ENCODE peak calls at places on chromosomes 11 and 22, in nine cellular contexts. One of them, this sample, is unnamed.

GRCh38 chr11:24848857-24849256 is 352.0 kb downstream of the LUZP2 start:
- DNase-seq in kidney epithelial cell: no peak
- DNase-seq in right lobe of liver: no peak
- DNase-seq in PC-9: no peak
- DNase-seq in H1: no peak
- DNase-seq in spleen: no peak
- DNase-seq in astrocyte: no peak
- DNase-seq in Panc1: no peak
- DNase-seq in CD8-positive, alpha-beta T cell: no peak
- DNase-seq in this sample: no peak

GRCh38 chr11:76335827-76336226 is 45.1 kb downstream of the THAP12 start:
- DNase-seq in kidney epithelial cell: no peak
- DNase-seq in right lobe of liver: no peak
- DNase-seq in PC-9: no peak
- DNase-seq in H1: no peak
- DNase-seq in spleen: no peak
- DNase-seq in astrocyte: no peak
- DNase-seq in Panc1: no peak
- DNase-seq in CD8-positive, alpha-beta T cell: no peak
- DNase-seq in this sample: no peak

GRCh38 chr22:25702571-25703167 is 39.3 kb upstream of the MYO18B start:
- DNase-seq in kidney epithelial cell: no peak
- DNase-seq in right lobe of liver: no peak
- DNase-seq in PC-9: no peak
- DNase-seq in H1: no peak
- DNase-seq in spleen: no peak
- DNase-seq in astrocyte: no peak
- DNase-seq in Panc1: no peak
- DNase-seq in CD8-positive, alpha-beta T cell: no peak
- DNase-seq in this sample: no peak

GRCh38 chr11:130832571-130833432 is 83.5 kb downstream of the SNX19 start:
- DNase-seq in kidney epithelial cell: no peak
- DNase-seq in right lobe of liver: no peak
- DNase-seq in PC-9: no peak
- DNase-seq in H1: no peak
- DNase-seq in spleen: no peak
- DNase-seq in astrocyte: peak; percentile 47
- DNase-seq in Panc1: no peak
- DNase-seq in CD8-positive, alpha-beta T cell: no peak
- DNase-seq in this sample: no peak

GRCh38 chr11:63280920-63281319 is 37.5 kb upstream of the SLC22A25 start:
- DNase-seq in kidney epithelial cell: no peak
- DNase-seq in right lobe of liver: no peak
- DNase-seq in PC-9: no peak
- DNase-seq in H1: no peak
- DNase-seq in spleen: no peak
- DNase-seq in astrocyte: no peak
- DNase-seq in Panc1: no peak
- DNase-seq in CD8-positive, alpha-beta T cell: no peak
- DNase-seq in this sample: no peak

GRCh38 chr22:37498289-37498909 is 12.2 kb upstream of the MFNG start:
- DNase-seq in kidney epithelial cell: no peak
- DNase-seq in right lobe of liver: no peak
- DNase-seq in PC-9: no peak
- DNase-seq in H1: peak; percentile 90
- DNase-seq in spleen: peak; percentile 87
- DNase-seq in astrocyte: no peak
- DNase-seq in Panc1: no peak
- DNase-seq in CD8-positive, alpha-beta T cell: peak; percentile 75
- DNase-seq in this sample: no peak

GRCh38 chr11:72635309-72635915 is 38.8 kb downstream of the PDE2A start:
- DNase-seq in kidney epithelial cell: no peak
- DNase-seq in right lobe of liver: no peak
- DNase-seq in PC-9: no peak
- DNase-seq in H1: no peak
- DNase-seq in spleen: no peak
- DNase-seq in astrocyte: no peak
- DNase-seq in Panc1: no peak
- DNase-seq in CD8-positive, alpha-beta T cell: no peak
- DNase-seq in this sample: no peak

GRCh38 chr11:34262601-34263081 is 95.2 kb downstream of the ABTB2 start:
- DNase-seq in kidney epithelial cell: no peak
- DNase-seq in right lobe of liver: peak; percentile 65
- DNase-seq in PC-9: no peak
- DNase-seq in H1: no peak
- DNase-seq in spleen: no peak
- DNase-seq in astrocyte: no peak
- DNase-seq in Panc1: no peak
- DNase-seq in CD8-positive, alpha-beta T cell: no peak
- DNase-seq in this sample: no peak

GRCh38 chr22:30742291-30743256 is 47.9 kb downstream of the OSBP2 start:
- DNase-seq in kidney epithelial cell: no peak
- DNase-seq in right lobe of liver: no peak
- DNase-seq in PC-9: no peak
- DNase-seq in H1: no peak
- DNase-seq in spleen: no peak
- DNase-seq in astrocyte: peak; percentile 27
- DNase-seq in Panc1: no peak
- DNase-seq in CD8-positive, alpha-beta T cell: no peak
- DNase-seq in this sample: no peak

GRCh38 chr11:133107753-133108152 is 424.5 kb downstream of the OPCML start:
- DNase-seq in kidney epithelial cell: no peak
- DNase-seq in right lobe of liver: no peak
- DNase-seq in PC-9: no peak
- DNase-seq in H1: no peak
- DNase-seq in spleen: no peak
- DNase-seq in astrocyte: no peak
- DNase-seq in Panc1: no peak
- DNase-seq in CD8-positive, alpha-beta T cell: no peak
- DNase-seq in this sample: no peak

DNA sequence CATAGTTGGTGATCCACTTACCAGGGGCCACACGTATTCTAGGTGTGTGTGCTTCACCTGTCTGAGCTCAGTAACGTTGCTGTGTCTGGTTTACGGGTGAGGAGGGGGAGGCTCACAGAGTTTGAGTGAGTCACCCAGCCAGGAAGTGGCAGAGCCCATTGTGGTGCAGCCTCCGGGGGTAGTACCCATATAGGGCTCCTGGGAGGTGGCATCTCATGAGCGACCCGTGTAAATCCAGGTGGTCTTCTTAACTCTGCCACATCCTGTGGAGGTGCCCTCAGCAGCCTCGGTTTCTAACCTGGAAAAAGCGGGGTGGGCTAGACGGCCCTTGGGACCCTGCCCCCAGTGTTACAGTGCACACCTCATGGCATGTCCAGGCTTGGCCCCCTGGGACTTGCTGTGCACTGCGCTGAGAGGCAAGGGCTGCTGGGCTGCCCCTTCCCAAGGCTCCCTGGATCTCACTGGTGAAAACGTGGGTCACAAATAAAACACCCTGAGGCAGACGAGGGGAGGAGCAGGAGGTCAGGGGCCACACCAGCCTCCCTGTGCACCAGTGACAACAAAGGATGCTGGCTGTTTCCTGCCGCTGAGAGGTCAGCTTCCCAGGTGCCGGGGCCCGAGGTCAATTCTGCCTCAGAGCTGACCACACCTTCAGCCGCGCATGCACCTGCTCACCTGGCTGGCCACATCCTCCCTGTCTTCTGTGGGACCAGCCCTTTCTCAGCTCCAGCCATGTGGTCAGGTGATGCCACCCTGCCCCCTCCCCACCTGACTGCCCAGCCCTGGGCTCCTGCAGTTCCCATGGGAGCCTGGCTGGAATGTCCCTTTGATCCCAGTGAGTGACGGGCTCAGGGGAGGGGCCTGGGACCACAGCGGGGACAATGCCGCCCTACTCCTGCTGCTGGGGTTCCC is 305.1 kb downstream of the CTTN start:
- DNase-seq in kidney epithelial cell: no peak
- DNase-seq in right lobe of liver: no peak
- DNase-seq in PC-9: no peak
- DNase-seq in H1: no peak
- DNase-seq in spleen: peak; percentile 53
- DNase-seq in astrocyte: no peak
- DNase-seq in Panc1: no peak
- DNase-seq in CD8-positive, alpha-beta T cell: no peak
- DNase-seq in this sample: no peak
- H3K27me3 ChIP-seq in kidney epithelial cell: no peaks in the 10 kb centered on the region
- H3K27me3 ChIP-seq in right lobe of liver: no peaks in the 10 kb centered on the region
- H3K27me3 ChIP-seq in PC-9: no peaks in the 10 kb centered on the region
- H3K27me3 ChIP-seq in H1: no peaks in the 10 kb centered on the region
- H3K27me3 ChIP-seq in spleen: no peaks in the 10 kb centered on the region
- H3K27me3 ChIP-seq in astrocyte: peaks cover 2% of the 10 kb centered on the region
- H3K27me3 ChIP-seq in Panc1: no peaks in the 10 kb centered on the region
- H3K27me3 ChIP-seq in CD8-positive, alpha-beta T cell: no peaks in the 10 kb centered on the region
- H3K27me3 ChIP-seq in this sample: no peaks in the 10 kb centered on the region

GRCh38 chr11:61198391-61198790 is 4.9 kb upstream of the PGA3 start:
- DNase-seq in kidney epithelial cell: no peak
- DNase-seq in right lobe of liver: no peak
- DNase-seq in PC-9: peak; percentile 32
- DNase-seq in H1: no peak
- DNase-seq in spleen: no peak
- DNase-seq in astrocyte: no peak
- DNase-seq in Panc1: no peak
- DNase-seq in CD8-positive, alpha-beta T cell: no peak
- DNase-seq in this sample: no peak
- H3K27me3 ChIP-seq in kidney epithelial cell: peaks cover 4% of the 10 kb centered on the region
- H3K27me3 ChIP-seq in right lobe of liver: no peaks in the 10 kb centered on the region
- H3K27me3 ChIP-seq in PC-9: peaks cover 93% of the 10 kb centered on the region
- H3K27me3 ChIP-seq in H1: no peaks in the 10 kb centered on the region
- H3K27me3 ChIP-seq in spleen: no peaks in the 10 kb centered on the region
- H3K27me3 ChIP-seq in astrocyte: peaks cover 19% of the 10 kb centered on the region
- H3K27me3 ChIP-seq in Panc1: peaks cover 4% of the 10 kb centered on the region
- H3K27me3 ChIP-seq in CD8-positive, alpha-beta T cell: no peaks in the 10 kb centered on the region
- H3K27me3 ChIP-seq in this sample: no peaks in the 10 kb centered on the region

GRCh38 chr11:114263510-114264170 is 32.6 kb upstream of the NNMT start:
- DNase-seq in kidney epithelial cell: no peak
- DNase-seq in right lobe of liver: no peak
- DNase-seq in PC-9: no peak
- DNase-seq in H1: no peak
- DNase-seq in spleen: no peak
- DNase-seq in astrocyte: no peak
- DNase-seq in Panc1: no peak
- DNase-seq in CD8-positive, alpha-beta T cell: no peak
- DNase-seq in this sample: no peak
- H3K27me3 ChIP-seq in kidney epithelial cell: peaks cover 37% of the 10 kb centered on the region
- H3K27me3 ChIP-seq in right lobe of liver: no peaks in the 10 kb centered on the region
- H3K27me3 ChIP-seq in PC-9: peaks cover 83% of the 10 kb centered on the region
- H3K27me3 ChIP-seq in H1: no peaks in the 10 kb centered on the region
- H3K27me3 ChIP-seq in spleen: no peaks in the 10 kb centered on the region
- H3K27me3 ChIP-seq in astrocyte: peaks cover 44% of the 10 kb centered on the region
- H3K27me3 ChIP-seq in Panc1: peaks cover 18% of the 10 kb centered on the region
- H3K27me3 ChIP-seq in CD8-positive, alpha-beta T cell: no peaks in the 10 kb centered on the region
- H3K27me3 ChIP-seq in this sample: no peaks in the 10 kb centered on the region

DNA sequence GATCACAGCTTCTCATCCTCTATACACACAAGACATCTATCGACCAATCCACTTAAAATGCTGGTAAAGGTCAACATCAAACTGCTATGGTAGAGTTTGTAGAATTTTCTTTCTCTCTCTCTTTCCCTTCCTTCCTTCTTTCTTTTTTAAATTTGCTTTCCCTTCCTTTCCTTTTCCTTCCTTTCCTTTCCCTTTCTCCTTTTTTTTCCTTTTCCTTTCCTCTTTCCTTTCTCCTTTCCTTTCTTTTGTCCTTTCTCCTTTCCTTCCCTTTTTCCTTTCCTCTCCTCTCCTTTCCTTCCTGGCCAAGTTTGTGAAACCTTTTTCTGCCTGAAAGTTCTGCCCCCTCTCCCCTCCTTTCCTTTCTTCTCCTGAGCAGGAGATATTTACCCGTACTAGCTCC is 3.1 kb downstream of the C11orf97 start:
- DNase-seq in kidney epithelial cell: no peak
- DNase-seq in right lobe of liver: no peak
- DNase-seq in PC-9: no peak
- DNase-seq in H1: no peak
- DNase-seq in spleen: no peak
- DNase-seq in astrocyte: no peak
- DNase-seq in Panc1: no peak
- DNase-seq in CD8-positive, alpha-beta T cell: no peak
- DNase-seq in this sample: no peak
- H3K27me3 ChIP-seq in kidney epithelial cell: no peaks in the 10 kb centered on the region
- H3K27me3 ChIP-seq in right lobe of liver: no peaks in the 10 kb centered on the region
- H3K27me3 ChIP-seq in PC-9: no peaks in the 10 kb centered on the region
- H3K27me3 ChIP-seq in H1: peaks cover 12% of the 10 kb centered on the region
- H3K27me3 ChIP-seq in spleen: no peaks in the 10 kb centered on the region
- H3K27me3 ChIP-seq in astrocyte: peaks cover 12% of the 10 kb centered on the region
- H3K27me3 ChIP-seq in Panc1: peaks cover 14% of the 10 kb centered on the region
- H3K27me3 ChIP-seq in CD8-positive, alpha-beta T cell: no peaks in the 10 kb centered on the region
- H3K27me3 ChIP-seq in this sample: no peaks in the 10 kb centered on the region

GRCh38 chr11:95042906-95043305 is 6.3 kb upstream of the KDM4F start:
- DNase-seq in kidney epithelial cell: no peak
- DNase-seq in right lobe of liver: no peak
- DNase-seq in PC-9: no peak
- DNase-seq in H1: no peak
- DNase-seq in spleen: no peak
- DNase-seq in astrocyte: no peak
- DNase-seq in Panc1: no peak
- DNase-seq in CD8-positive, alpha-beta T cell: no peak
- DNase-seq in this sample: no peak
- H3K27me3 ChIP-seq in kidney epithelial cell: peaks cover 5% of the 10 kb centered on the region
- H3K27me3 ChIP-seq in right lobe of liver: no peaks in the 10 kb centered on the region
- H3K27me3 ChIP-seq in PC-9: peaks cover 8% of the 10 kb centered on the region
- H3K27me3 ChIP-seq in H1: no peaks in the 10 kb centered on the region
- H3K27me3 ChIP-seq in spleen: no peaks in the 10 kb centered on the region
- H3K27me3 ChIP-seq in astrocyte: peaks cover 24% of the 10 kb centered on the region
- H3K27me3 ChIP-seq in Panc1: peaks cover 27% of the 10 kb centered on the region
- H3K27me3 ChIP-seq in CD8-positive, alpha-beta T cell: peaks cover 5% of the 10 kb centered on the region
- H3K27me3 ChIP-seq in this sample: no peaks in the 10 kb centered on the region

GRCh38 chr22:20232237-20232598 is 35.9 kb downstream of the RTN4R start:
- DNase-seq in kidney epithelial cell: no peak
- DNase-seq in right lobe of liver: no peak
- DNase-seq in PC-9: no peak
- DNase-seq in H1: no peak
- DNase-seq in spleen: no peak
- DNase-seq in astrocyte: no peak
- DNase-seq in Panc1: no peak
- DNase-seq in CD8-positive, alpha-beta T cell: no peak
- DNase-seq in this sample: no peak
- H3K27me3 ChIP-seq in kidney epithelial cell: peaks cover 42% of the 10 kb centered on the region
- H3K27me3 ChIP-seq in right lobe of liver: no peaks in the 10 kb centered on the region
- H3K27me3 ChIP-seq in PC-9: peaks cover 42% of the 10 kb centered on the region
- H3K27me3 ChIP-seq in H1: no peaks in the 10 kb centered on the region
- H3K27me3 ChIP-seq in spleen: no peaks in the 10 kb centered on the region
- H3K27me3 ChIP-seq in astrocyte: peaks cover 10% of the 10 kb centered on the region
- H3K27me3 ChIP-seq in Panc1: no peaks in the 10 kb centered on the region
- H3K27me3 ChIP-seq in CD8-positive, alpha-beta T cell: no peaks in the 10 kb centered on the region
- H3K27me3 ChIP-seq in this sample: no peaks in the 10 kb centered on the region

This sample was measured in lung.